ENCODE peak calls at places on chromosomes 11 and 22, in four cellular contexts. O is IMR-90, D is adrenal gland, H is upper lobe of left lung. J is an unnamed sample. For H3K4me1, the result is how much of the 10 kb centered on the place peaks cover.

GRCh38 chr11:128766687-128767086 is 72.8 kb downstream of the FLI1 start:
- DNase-seq in O (no peak), D (peak), H (no peak), J (no peak)

GRCh38 chr11:68002943-68003845 is 703 bp downstream of the UNC93B1 start:
- DNase-seq in O (no peak), D (peak), H (peak), J (peak)

GRCh38 chr11:16795146-16795545 is 56.7 kb downstream of the C11orf58 start:
- DNase-seq in O (no peak), D (peak), H (peak), J (no peak)

GRCh38 chr11:66317322-66317765 is 500 bp upstream of the CD248 start:
- DNase-seq in O (peak), D (no peak), H (no peak), J (no peak)

GRCh38 chr11:6926208-6927029 is at the start of gene ZNF215:
- DNase-seq in O (peak), D (peak), H (peak), J (peak)

GRCh38 chr11:82003671-82004148 is 730.0 kb downstream of the FAM181B start:
- DNase-seq in O (no peak), D (no peak), H (no peak), J (no peak)

GRCh38 chr11:118996926-118997626 is 862 bp upstream of the CENATAC start:
- DNase-seq in O (peak), D (no peak), H (no peak), J (no peak)

GRCh38 chr11:28176231-28176853 is 68.2 kb downstream of the METTL15 start:
- DNase-seq in O (no peak), D (no peak), H (no peak), J (no peak)

GRCh38 chr11:15114501-15115475 is at the start of gene INSC:
- DNase-seq in O (peak), D (no peak), H (no peak), J (no peak)

GRCh38 chr11:118691926-118692830 is 12.7 kb upstream of the TREH start:
- DNase-seq in O (peak), D (no peak), H (peak), J (peak)

GRCh38 chr11:46330154-46330886 is 16.9 kb upstream of the DGKZ start:
- DNase-seq in O (no peak), D (no peak), H (no peak), J (no peak)

GRCh38 chr11:27861706-27862430 is 161.6 kb upstream of the BDNF start:
- DNase-seq in O (peak), D (peak), H (no peak), J (no peak)

GRCh38 chr11:8775341-8776133 is 92.9 kb downstream of the RPL27A start:
- DNase-seq in O (no peak), D (peak), H (peak), J (no peak)

GRCh38 chr11:28679795-28680194 is 571.6 kb downstream of the METTL15 start:
- DNase-seq in O (peak), D (no peak), H (no peak), J (no peak)

GRCh38 chr22:39634530-39635399 is 64.2 kb downstream of the CACNA1I start:
- DNase-seq in O (peak), D (peak), H (no peak), J (peak)

GRCh38 chr11:35786918-35787557 is 124.5 kb downstream of the TRIM44 start:
- DNase-seq in O (peak), D (no peak), H (no peak), J (no peak)

GRCh38 chr22:21680830-21681565 is 15.2 kb downstream of the PPIL2 start:
- DNase-seq in O (no peak), D (no peak), H (no peak), J (no peak)

GRCh38 chr22:37340331-37341262 is 58.3 kb downstream of the CYTH4 start:
- DNase-seq in O (no peak), D (no peak), H (no peak), J (no peak)

GRCh38 chr11:8018742-8019631 is 31.9 kb downstream of the EIF3F start:
- DNase-seq in O (peak), D (peak), H (peak), J (peak)

GRCh38 chr22:42134033-42135020 is 3.7 kb upstream of the CYP2D6 start:
- DNase-seq in O (no peak), D (no peak), H (no peak), J (no peak)

GRCh38 chr22:37248251-37248650 is 4.2 kb upstream of the RAC2 start:
- DNase-seq in O (no peak), D (no peak), H (peak), J (no peak)

GRCh38 chr11:66906077-66906929 is 49.4 kb downstream of the LRFN4 start:
- DNase-seq in O (peak), D (no peak), H (no peak), J (no peak)

GRCh38 chr11:94858012-94858705 is 90.0 kb downstream of the AMOTL1 start:
- DNase-seq in O (no peak), D (no peak), H (no peak), J (no peak)

GRCh38 chr22:32661296-32661695 is 140.2 kb upstream of the TIMP3 start:
- DNase-seq in O (peak), D (peak), H (no peak), J (peak)

GRCh38 chr22:20427945-20428417 is 9.6 kb downstream of the SCARF2 start:
- DNase-seq in O (no peak), D (no peak), H (no peak), J (no peak)

GRCh38 chr11:43789700-43790443 is 90.8 kb upstream of the ALKBH3 start:
- DNase-seq in O (peak), D (no peak), H (no peak), J (no peak)

GRCh38 chr11:103322861-103323260 is 213.6 kb downstream of the DYNC2H1 start:
- DNase-seq in O (no peak), D (peak), H (no peak), J (no peak)

GRCh38 chr11:46332568-46333128 is 14.6 kb upstream of the DGKZ start:
- DNase-seq in O (no peak), D (no peak), H (no peak), J (no peak)

GRCh38 chr22:50701076-50701419 is 28.4 kb downstream of the SHANK3 start:
- DNase-seq in O (no peak), D (no peak), H (no peak), J (no peak)

GRCh38 chr22:50699754-50700386 is 27.2 kb downstream of the SHANK3 start:
- DNase-seq in O (no peak), D (no peak), H (no peak), J (no peak)

GRCh38 chr22:50701428-50702154 is 29.0 kb downstream of the SHANK3 start:
- DNase-seq in O (no peak), D (no peak), H (no peak), J (no peak)

GRCh38 chr22:50699001-50699753 is 26.6 kb downstream of the SHANK3 start:
- DNase-seq in O (no peak), D (no peak), H (no peak), J (no peak)

GRCh38 chr22:50700387-50701075 is 27.9 kb downstream of the SHANK3 start:
- DNase-seq in O (no peak), D (no peak), H (no peak), J (no peak)
- TF ChIP-seq POLR2A in O (no peak), D (no peak), H (no peak), J (no peak)

DNA sequence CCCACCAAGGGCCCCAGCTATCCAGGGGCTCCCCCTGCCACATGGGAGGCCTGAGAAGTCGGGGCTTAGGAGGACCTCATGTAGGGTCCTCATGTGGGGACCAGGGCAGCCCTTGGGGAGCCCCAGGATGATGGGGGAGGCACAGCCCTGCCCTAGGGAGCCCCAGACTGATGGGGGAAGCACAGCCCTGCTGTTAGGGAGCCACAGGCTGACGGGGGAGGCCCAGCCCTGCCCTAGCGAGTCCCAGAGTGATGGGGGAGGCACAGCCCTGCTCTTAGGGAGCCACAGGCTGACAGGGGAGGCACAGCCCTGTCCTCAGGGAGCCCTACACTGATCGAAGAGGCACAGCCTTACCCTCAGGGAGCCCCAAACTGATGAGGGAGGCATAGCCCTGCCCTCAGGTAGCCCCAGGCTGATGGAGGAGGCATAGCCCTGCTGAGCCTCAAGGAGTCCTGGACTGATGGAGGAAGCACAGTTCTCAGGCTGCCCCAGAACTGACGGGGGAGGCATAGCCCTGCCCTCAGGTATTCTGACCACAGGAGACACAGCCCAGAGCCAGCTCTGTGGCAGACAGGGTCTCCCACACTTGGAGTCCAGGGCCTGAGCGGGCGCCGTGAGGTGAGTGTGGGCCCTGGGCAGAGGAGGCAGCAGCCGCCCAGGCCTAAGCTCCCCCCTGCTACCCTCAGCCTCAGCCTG is 10.8 kb downstream of the PRR33 start:
- DNase-seq in O (no peak), D (no peak), H (no peak), J (no peak)
- H3K4me1 ChIP-seq in O (under half), D (under half), H (under half), J (under half)

GRCh38 chr11:65134240-65134951 is at the start of gene SYVN1:
- DNase-seq in O (peak), D (peak), H (peak), J (peak)
- TF ChIP-seq POLR2A in O (peak), D (peak), H (peak), J (peak)

DNA sequence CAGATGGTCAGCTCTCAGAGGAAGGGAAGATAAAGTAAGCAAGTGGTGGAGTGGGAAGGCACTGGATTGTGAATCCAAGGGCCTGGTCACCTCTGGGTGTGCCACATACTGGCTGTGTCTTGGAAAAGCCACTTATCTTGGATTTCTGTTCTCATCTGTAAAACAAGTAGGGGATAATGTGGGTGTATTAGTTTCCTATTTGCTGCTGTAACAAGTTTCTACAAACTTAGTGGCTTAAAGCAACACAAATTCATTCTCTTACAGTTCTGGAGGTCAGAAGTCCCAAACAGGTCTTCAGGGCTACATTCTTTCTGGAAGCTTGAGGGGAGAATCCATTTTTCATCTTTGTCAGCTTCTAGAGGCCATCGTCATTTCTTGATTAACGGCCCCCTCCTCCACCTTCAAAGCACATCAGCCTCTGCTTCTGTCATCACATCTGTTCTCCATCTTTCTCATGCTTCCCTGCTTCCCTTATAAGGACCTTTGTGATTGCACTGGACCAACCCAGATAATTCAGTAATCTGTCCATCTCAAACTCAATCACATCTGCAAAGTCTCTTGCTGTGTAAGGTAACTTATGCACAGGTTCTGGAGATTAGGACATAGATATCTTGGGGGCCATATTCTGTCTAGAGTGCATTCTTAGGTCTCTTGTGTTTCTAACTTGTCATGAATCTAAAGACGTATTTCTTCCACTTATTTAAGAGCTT is 75.9 kb downstream of the C22orf31 start:
- DNase-seq in O (no peak), D (no peak), H (no peak), J (no peak)
- H3K4me1 ChIP-seq in O (under half), D (under half), H (half or more), J (under half)

GRCh38 chr22:43171019-43171491 is 15.9 kb downstream of the TTLL12 start:
- DNase-seq in O (no peak), D (no peak), H (no peak), J (peak)

GRCh38 chr22:43172191-43172590 is 14.7 kb downstream of the TTLL12 start:
- DNase-seq in O (no peak), D (no peak), H (no peak), J (no peak)

GRCh38 chr22:43170131-43170480 is 16.8 kb downstream of the TTLL12 start:
- DNase-seq in O (no peak), D (no peak), H (no peak), J (no peak)

GRCh38 chr22:43173566-43173965 is 13.4 kb downstream of the TTLL12 start:
- DNase-seq in O (no peak), D (no peak), H (no peak), J (no peak)

DNA sequence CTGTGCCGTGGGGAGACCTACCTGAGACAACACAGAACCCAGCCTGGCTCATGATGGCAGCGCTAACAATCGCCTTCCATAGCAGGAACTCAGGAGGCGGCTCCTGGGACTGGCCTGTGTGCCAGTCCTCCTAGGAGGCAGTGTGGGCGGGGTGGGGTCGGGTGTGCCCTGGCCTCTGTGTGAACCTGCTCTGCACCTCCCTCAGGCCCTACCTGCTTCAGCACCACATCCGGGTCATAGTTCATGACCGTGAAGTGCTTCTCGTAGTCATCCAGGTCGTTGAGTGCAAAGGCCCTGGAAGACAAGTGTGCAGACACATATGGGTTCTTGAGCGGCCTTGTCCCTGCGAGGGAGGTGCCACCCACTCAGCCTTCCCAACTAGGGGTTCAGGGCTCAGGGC is 15.3 kb downstream of the TTLL12 start:
- DNase-seq in O (no peak), D (no peak), H (no peak), J (peak)
- TF ChIP-seq POLR2A in O (no peak), D (no peak), H (no peak), J (peak)